ENCODE peak calls at places on chromosomes 13 and 19, in four cellular contexts. Y is HepG2, A is K562, Q is GM12878. P is an unnamed sample.

GRCh38 chr19:23983406-23983805 is 68.7 kb downstream of the ZNF726 start:
- DNase-seq in Y (no peak), A (no peak), Q (no peak), P (no peak)

GRCh38 chr13:108000998-108001397 is 214.3 kb downstream of the LIG4 start:
- DNase-seq in Y (no peak), A (peak; percentile 48), Q (no peak), P (no peak)

GRCh38 chr19:47742636-47743035 is 2.7 kb upstream of the NOP53 start:
- DNase-seq in Y (no peak), A (no peak), Q (no peak), P (no peak)

GRCh38 chr19:35118268-35119026 is 2.8 kb downstream of the FXYD3 start:
- DNase-seq in Y (no peak), A (no peak), Q (no peak), P (no peak)

GRCh38 chr13:111958612-111959395 is 108.1 kb upstream of the SOX1 start:
- DNase-seq in Y (no peak), A (no peak), Q (no peak), P (no peak)

GRCh38 chr19:30020189-30020588 is 78.2 kb downstream of the URI1 start:
- DNase-seq in Y (no peak), A (no peak), Q (no peak), P (no peak)

GRCh38 chr19:17883627-17884413 is 12.1 kb downstream of the SLC5A5 start:
- DNase-seq in Y (no peak), A (peak; percentile 70), Q (no peak), P (peak; percentile 69)

GRCh38 chr13:81770868-81771505 is 1430.1 kb upstream of the SPRY2 start:
- DNase-seq in Y (no peak), A (no peak), Q (no peak), P (no peak)

GRCh38 chr19:4068058-4068966 is 1.6 kb upstream of the ZBTB7A start:
- DNase-seq in Y (no peak), A (no peak), Q (no peak), P (no peak)

GRCh38 chr13:36432106-36432544 is at the start of gene CCNA1:
- DNase-seq in Y (no peak), A (peak; percentile 27), Q (no peak), P (peak; percentile 68)

GRCh38 chr19:4120531-4120930 is 3.4 kb downstream of the MAP2K2 start:
- DNase-seq in Y (no peak), A (no peak), Q (no peak), P (no peak)

GRCh38 chr13:103615778-103616177 is 549.6 kb upstream of the SLC10A2 start:
- DNase-seq in Y (no peak), A (no peak), Q (no peak), P (no peak)

GRCh38 chr19:16561382-16561781 is 10.8 kb downstream of the SLC35E1 start:
- DNase-seq in Y (no peak), A (no peak), Q (no peak), P (no peak)

GRCh38 chr19:2495130-2495641 is 19.3 kb downstream of the GADD45B start:
- DNase-seq in Y (no peak), A (no peak), Q (no peak), P (no peak)

GRCh38 chr19:48608798-48609263 is 2.3 kb downstream of the SPACA4 start:
- DNase-seq in Y (peak; percentile 42), A (peak; percentile 69), Q (no peak), P (peak; percentile 61)

GRCh38 chr19:53157601-53158000 is 1.3 kb downstream of the ZNF347 start:
- DNase-seq in Y (no peak), A (peak; percentile 45), Q (no peak), P (no peak)

GRCh38 chr19:31002852-31003251 is 346.4 kb downstream of the TSHZ3 start:
- DNase-seq in Y (no peak), A (peak; percentile 3), Q (no peak), P (no peak)

GRCh38 chr19:6041991-6042421 is 64.1 kb upstream of the RANBP3 start:
- DNase-seq in Y (no peak), A (no peak), Q (no peak), P (no peak)

GRCh38 chr19:46866407-46867132 is 5.8 kb downstream of the ARHGAP35 start:
- DNase-seq in Y (peak; percentile 57), A (no peak), Q (no peak), P (no peak)

GRCh38 chr13:66430266-66430665 is 799.9 kb downstream of the PCDH9 start:
- DNase-seq in Y (no peak), A (no peak), Q (no peak), P (no peak)

GRCh38 chr13:39016789-39017188 is 21.1 kb downstream of the PROSER1 start:
- DNase-seq in Y (peak; percentile 12), A (peak; percentile 36), Q (no peak), P (peak; percentile 43)

GRCh38 chr19:40641306-40641705 is 40.1 kb downstream of the LTBP4 start:
- DNase-seq in Y (no peak), A (no peak), Q (no peak), P (no peak)

GRCh38 chr19:10552596-10553053 is 8.9 kb downstream of the ATG4D start:
- DNase-seq in Y (no peak), A (peak; percentile 60), Q (no peak), P (peak; percentile 67)

GRCh38 chr19:10292206-10292788 is 2.5 kb downstream of the ICAM5 start:
- DNase-seq in Y (peak; percentile 27), A (peak; percentile 98), Q (no peak), P (peak; percentile 92)

GRCh38 chr19:28242317-28242927 is 970.5 kb downstream of the UQCRFS1 start:
- DNase-seq in Y (no peak), A (peak; percentile 61), Q (no peak), P (peak; percentile 13)

GRCh38 chr13:68358218-68358817 is 1128.2 kb upstream of the PCDH9 start:
- DNase-seq in Y (no peak), A (no peak), Q (no peak), P (no peak)

GRCh38 chr19:44807652-44808462 is 1.0 kb upstream of the BCAM start:
- DNase-seq in Y (peak; percentile 77), A (peak; percentile 74), Q (no peak), P (no peak)

GRCh38 chr19:27993619-27994018 is 1219.3 kb downstream of the UQCRFS1 start:
- DNase-seq in Y (no peak), A (no peak), Q (no peak), P (no peak)

GRCh38 chr13:80359459-80360297 is 18.8 kb upstream of the SPRY2 start:
- DNase-seq in Y (no peak), A (peak; percentile 79), Q (no peak), P (peak; percentile 48)

GRCh38 chr13:45370922-45371406 is 30.0 kb upstream of the TPT1 start:
- DNase-seq in Y (no peak), A (peak; percentile 66), Q (no peak), P (peak; percentile 59)

GRCh38 chr19:1823539-1824251 is 11.6 kb upstream of the ATP8B3 start:
- DNase-seq in Y (no peak), A (no peak), Q (no peak), P (no peak)

GRCh38 chr13:97113231-97114001 is 108.7 kb upstream of the MBNL2 start:
- DNase-seq in Y (no peak), A (no peak), Q (no peak), P (no peak)

DNA sequence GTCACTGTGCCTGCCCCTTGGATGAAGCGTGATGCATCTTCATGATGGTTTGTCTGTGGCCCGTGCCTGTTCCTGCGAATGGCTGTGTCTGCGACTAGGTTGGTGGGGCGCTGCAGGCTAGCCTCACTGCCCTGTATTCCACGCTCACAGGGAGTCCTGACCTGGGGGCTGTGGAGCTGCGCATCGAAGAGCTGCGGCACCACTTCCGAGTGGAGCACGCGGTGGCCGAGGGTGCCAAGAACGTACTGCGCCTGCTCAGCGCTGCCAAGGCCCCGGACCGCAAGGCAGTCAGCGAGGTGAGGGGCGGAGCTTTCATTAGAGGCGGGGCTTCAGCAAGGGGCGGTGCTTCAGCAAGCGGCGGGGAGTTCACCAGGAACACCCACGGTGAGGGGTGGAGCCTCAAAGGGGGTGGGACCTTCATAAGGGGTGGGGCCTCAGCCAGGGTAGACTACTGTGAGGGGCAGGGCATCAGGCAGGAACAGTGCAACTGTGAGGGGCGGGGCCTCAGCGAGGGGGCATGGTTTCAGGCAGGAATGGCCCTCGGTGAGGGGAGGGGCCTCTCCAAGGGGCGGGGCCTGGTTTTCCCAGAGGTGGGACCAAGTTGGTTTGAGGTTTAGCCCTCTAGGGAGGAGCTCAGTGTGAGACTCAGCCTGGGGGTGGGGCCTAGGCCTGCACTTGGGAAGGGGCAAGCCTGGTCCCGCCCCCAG is 17.2 kb downstream of the PKN1 start:
- DNase-seq in Y (peak; percentile 33), A (peak; percentile 98), Q (no peak), P (peak; percentile 99)
- TF ChIP-seq FOXK2 in Y (no peak), A (no peak), Q (no peak), P (no peak)

DNA sequence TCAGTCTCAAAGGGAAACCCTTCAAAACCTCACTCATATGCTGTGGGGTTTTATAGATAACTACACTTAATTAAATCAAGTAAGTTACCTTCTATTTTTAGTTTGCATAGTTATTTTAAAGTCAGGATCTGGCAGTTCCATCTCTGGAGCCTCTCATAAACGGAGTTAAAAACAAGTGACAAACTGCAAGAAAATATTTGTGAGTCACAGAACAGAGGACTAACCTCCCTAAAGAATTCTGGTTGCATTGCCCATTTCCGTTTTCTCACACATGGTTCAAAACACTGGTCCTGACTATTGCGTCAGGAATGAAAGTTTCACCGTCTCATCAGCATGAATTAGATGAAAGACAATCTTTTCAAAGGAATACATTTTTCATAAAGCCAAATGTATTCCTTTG is 10.6 kb downstream of the RXFP2 start:
- DNase-seq in Y (no peak), A (no peak), Q (no peak), P (no peak)
- TF ChIP-seq FOXK2 in Y (no peak), A (no peak), Q (no peak), P (no peak)

GRCh38 chr13:26695360-26695705 is 65.3 kb downstream of the GPR12 start:
- DNase-seq in Y (no peak), A (no peak), Q (no peak), P (no peak)

GRCh38 chr13:26697069-26697955 is 63.3 kb downstream of the GPR12 start:
- DNase-seq in Y (no peak), A (no peak), Q (no peak), P (no peak)

GRCh38 chr13:26693749-26694463 is 66.7 kb downstream of the GPR12 start:
- DNase-seq in Y (no peak), A (no peak), Q (no peak), P (no peak)

GRCh38 chr13:26695891-26696311 is 64.7 kb downstream of the GPR12 start:
- DNase-seq in Y (no peak), A (no peak), Q (no peak), P (no peak)

GRCh38 chr13:26694609-26695359 is 65.8 kb downstream of the GPR12 start:
- DNase-seq in Y (no peak), A (no peak), Q (no peak), P (no peak)
- TF ChIP-seq FOXK2 in Y (no peak), A (no peak), Q (no peak), P (no peak)

DNA sequence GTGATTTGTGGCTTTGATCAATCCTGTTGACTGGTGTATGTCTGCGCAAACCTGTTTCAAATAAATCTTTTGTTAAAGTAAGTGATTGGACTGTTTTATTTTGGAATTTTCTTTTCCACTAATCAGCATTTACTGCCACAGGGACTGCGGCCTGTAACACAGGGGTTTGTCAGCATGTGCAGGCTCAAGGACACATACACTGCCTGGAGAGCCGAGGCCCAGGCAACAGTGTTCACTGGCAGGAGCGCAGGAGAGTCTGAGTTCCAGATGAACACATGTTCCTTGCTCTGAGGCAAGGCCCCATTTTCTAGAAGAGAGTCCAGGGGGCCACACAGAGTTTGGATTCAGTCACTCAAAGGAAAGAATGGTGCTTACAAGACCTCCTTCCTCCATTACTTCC is 26.0 kb downstream of the SHISA2 start:
- DNase-seq in Y (no peak), A (no peak), Q (no peak), P (no peak)
- TF ChIP-seq FOXK2 in Y (no peak), A (no peak), Q (no peak), P (no peak)

GRCh38 chr13:79194272-79194671 is 211.8 kb downstream of the RBM26 start:
- DNase-seq in Y (no peak), A (no peak), Q (peak; percentile 92), P (no peak)
- TF ChIP-seq FOXK2 in Y (no peak), A (no peak), Q (no peak), P (no peak)

P was measured in HEK293T.